ENCODE peak calls at places on chromosomes 11 and 22, in five cellular contexts. T is colonic mucosa, I is heart left ventricle, D is mammary epithelial cell, X is spleen. C is an unnamed sample. For H3K4me1 and H3K9me3, the result is how much of the 10 kb centered on the place peaks cover.

GRCh38 chr11:108199446-108200321 is 22.8 kb downstream of the NPAT start:
- DNase-seq in T (no peak), I (no peak), D (peak), X (no peak), C (peak)

GRCh38 chr11:23406131-23406819 is 546.0 kb upstream of the CCDC179 start:
- DNase-seq in X (peak), I (peak), T (no peak), D (no peak), C (peak)

GRCh38 chr11:99154277-99154676 is 133.5 kb downstream of the CNTN5 start:
- DNase-seq in I (no peak), D (no peak), X (no peak), T (no peak), C (no peak)

GRCh38 chr11:62370743-62371440 is 33.6 kb downstream of the ASRGL1 start:
- DNase-seq in I (peak), X (peak), D (no peak), T (peak), C (peak)

GRCh38 chr11:72361321-72361720 is 73.0 kb downstream of the CLPB start:
- DNase-seq in D (no peak), I (no peak), T (no peak), X (no peak), C (no peak)

GRCh38 chr22:32644252-32645100 is 157.0 kb upstream of the TIMP3 start:
- DNase-seq in X (peak), I (peak), D (peak), T (peak), C (peak)

GRCh38 chr11:7480132-7480531 is 5.2 kb upstream of the OLFML1 start:
- DNase-seq in I (no peak), D (no peak), X (no peak), T (no peak), C (no peak)

GRCh38 chr11:65373839-65374580 is 8.4 kb downstream of the SLC25A45 start:
- DNase-seq in D (peak), X (no peak), I (no peak), T (no peak), C (no peak)

GRCh38 chr11:117827521-117828511 is 3.3 kb upstream of the FXYD2 start:
- DNase-seq in T (peak), X (peak), I (peak), D (no peak), C (no peak)

GRCh38 chr22:23522642-23523251 is 57.3 kb downstream of the IGLL1 start:
- DNase-seq in I (peak), T (no peak), D (no peak), X (peak), C (peak)

GRCh38 chr11:128830836-128831780 is 36.0 kb downstream of the KCNJ1 start:
- DNase-seq in T (peak), I (peak), X (peak), D (peak), C (peak)

GRCh38 chr11:86547727-86548126 is 124.7 kb downstream of the ME3 start:
- DNase-seq in T (no peak), X (no peak), I (no peak), D (no peak), C (no peak)

GRCh38 chr11:83687787-83688186 is 401.6 kb upstream of the CCDC90B start:
- DNase-seq in X (no peak), I (no peak), T (no peak), D (no peak), C (no peak)

GRCh38 chr11:108787105-108787504 is 122.2 kb downstream of the DDX10 start:
- DNase-seq in T (no peak), D (no peak), X (no peak), I (no peak), C (no peak)

GRCh38 chr11:23313001-23313400 is 452.7 kb upstream of the CCDC179 start:
- DNase-seq in D (no peak), T (no peak), X (no peak), I (no peak), C (no peak)

GRCh38 chr11:125778728-125779127 is at the start of gene PATE2:
- DNase-seq in I (no peak), X (no peak), D (no peak), T (no peak), C (no peak)

GRCh38 chr11:102464859-102465500 is 12.4 kb upstream of the TMEM123 start:
- DNase-seq in D (no peak), X (no peak), I (no peak), T (no peak), C (no peak)

GRCh38 chr22:46028069-46028991 is 51.4 kb upstream of the WNT7B start:
- DNase-seq in X (peak), T (no peak), I (no peak), D (no peak), C (peak)

GRCh38 chr11:125110996-125111340 is 458 bp downstream of the TMEM218 start:
- DNase-seq in I (no peak), T (no peak), D (no peak), X (no peak), C (no peak)

GRCh38 chr11:96075532-96075959 is 151.6 kb upstream of the MTMR2 start:
- DNase-seq in X (no peak), D (peak), I (no peak), T (no peak), C (no peak)

GRCh38 chr11:45143494-45143893 is 2.9 kb upstream of the PRDM11 start:
- DNase-seq in D (no peak), I (no peak), T (no peak), X (no peak), C (no peak)

GRCh38 chr22:31857247-31857646 is 87.1 kb upstream of the YWHAH start:
- DNase-seq in T (peak), D (peak), I (no peak), X (no peak), C (no peak)

GRCh38 chr22:23266780-23267179 is 86.5 kb downstream of the BCR start:
- DNase-seq in X (no peak), D (no peak), T (no peak), I (no peak), C (no peak)

GRCh38 chr11:23112987-23113886 is 253.0 kb upstream of the CCDC179 start:
- DNase-seq in I (peak), X (no peak), T (peak), D (peak), C (no peak)

GRCh38 chr11:86736303-86737143 is 63.8 kb upstream of the PRSS23 start:
- DNase-seq in X (no peak), D (no peak), T (no peak), I (no peak), C (no peak)

GRCh38 chr22:49235463-49236300 is 592.0 kb downstream of the BRD1 start:
- DNase-seq in T (peak), X (peak), D (no peak), I (no peak), C (no peak)

GRCh38 chr11:131978351-131978750 is 607.9 kb downstream of the NTM start:
- DNase-seq in T (no peak), D (no peak), I (no peak), X (no peak), C (no peak)

GRCh38 chr11:104380358-104380757 is 216.4 kb upstream of the PDGFD start:
- DNase-seq in D (no peak), I (no peak), X (no peak), T (no peak), C (no peak)

GRCh38 chr11:108368134-108368533 is 99.2 kb downstream of the C11orf65 start:
- DNase-seq in X (no peak), T (no peak), D (peak), I (no peak), C (no peak)

GRCh38 chr11:119518746-119519382 is 95.9 kb upstream of the THY1 start:
- DNase-seq in T (no peak), X (no peak), D (peak), I (peak), C (no peak)

GRCh38 chr11:35183526-35183925 is 44.6 kb downstream of the CD44 start:
- DNase-seq in T (no peak), I (no peak), D (no peak), X (no peak), C (no peak)

GRCh38 chr11:32902089-32902665 is 9.6 kb downstream of the QSER1 start:
- DNase-seq in T (no peak), X (no peak), I (no peak), D (peak), C (peak)

GRCh38 chr11:120912504-120912903 is 111.4 kb upstream of the TBCEL start:
- DNase-seq in I (no peak), D (peak), T (no peak), X (peak), C (no peak)

GRCh38 chr11:32307449-32307848 is 127.9 kb downstream of the WT1 start:
- DNase-seq in X (no peak), T (no peak), I (no peak), D (no peak), C (no peak)

GRCh38 chr11:116925050-116925449 is 87.6 kb upstream of the APOA1 start:
- DNase-seq in I (no peak), D (no peak), X (peak), T (no peak), C (no peak)

GRCh38 chr22:27032121-27032761 is 374.9 kb downstream of the MIAT start:
- DNase-seq in T (no peak), X (no peak), I (no peak), D (no peak), C (no peak)

GRCh38 chr11:113176971-113177370 is 137.4 kb upstream of the TTC12 start:
- DNase-seq in X (no peak), I (no peak), D (peak), T (no peak), C (no peak)

GRCh38 chr11:16782226-16782919 is 43.9 kb downstream of the C11orf58 start:
- DNase-seq in I (no peak), X (peak), T (no peak), D (no peak), C (no peak)

GRCh38 chr11:67301313-67301921 is 1.9 kb upstream of the SSH3 start:
- DNase-seq in I (peak), T (peak), X (peak), D (no peak), C (peak)

GRCh38 chr11:88404363-88404762 is 66.8 kb upstream of the CTSC start:
- DNase-seq in I (no peak), D (peak), T (no peak), X (no peak), C (no peak)

GRCh38 chr11:88402784-88403183 is 65.2 kb upstream of the CTSC start:
- DNase-seq in I (no peak), D (no peak), T (no peak), X (no peak), C (no peak)

GRCh38 chr11:88406871-88407270 is 69.3 kb upstream of the CTSC start:
- DNase-seq in X (no peak), D (no peak), T (no peak), I (no peak), C (no peak)

GRCh38 chr11:88405853-88406252 is 68.3 kb upstream of the CTSC start:
- DNase-seq in T (no peak), I (no peak), X (no peak), D (peak), C (no peak)

GRCh38 chr11:88404932-88405710 is 67.6 kb upstream of the CTSC start:
- DNase-seq in D (peak), X (no peak), I (no peak), T (no peak), C (no peak)
- H3K4me1 ChIP-seq in D (under half), X (under half), I (under half), T (under half), C (under half)

DNA sequence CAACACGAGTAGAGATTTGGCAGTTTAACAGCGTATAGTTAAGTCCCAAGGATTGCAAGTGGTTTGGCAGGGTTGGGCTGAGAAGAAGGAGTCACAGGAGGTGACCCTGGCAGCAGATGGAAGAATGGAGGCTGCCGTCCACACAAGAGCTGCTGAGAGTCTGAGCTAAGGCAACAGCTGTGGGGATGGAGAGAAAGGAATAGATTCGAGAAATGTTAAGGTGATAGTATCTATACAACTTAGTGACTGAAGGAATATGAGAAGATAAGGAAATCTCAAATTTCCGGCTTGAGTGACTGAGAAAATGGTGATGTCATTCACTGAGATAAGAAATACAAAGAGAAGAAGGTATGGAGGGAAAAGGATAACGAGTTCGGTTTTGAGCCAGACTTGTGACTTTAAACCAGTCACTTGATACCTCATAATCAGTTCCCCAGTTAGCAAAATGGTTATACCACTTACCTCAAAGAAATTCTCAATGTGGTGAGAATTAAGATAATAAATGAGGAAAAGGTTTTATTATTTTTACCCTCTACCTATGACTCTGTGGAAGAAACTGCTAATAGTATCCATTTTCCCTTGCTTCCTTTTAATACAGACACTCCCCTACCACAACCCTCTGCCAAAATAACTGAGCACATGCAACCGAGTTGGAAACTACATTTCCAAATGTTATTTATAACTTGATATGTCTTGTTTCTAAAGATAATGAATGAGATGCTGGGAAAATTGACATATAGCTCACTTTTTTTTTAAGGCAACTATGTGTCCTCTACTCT is 30.7 kb downstream of the FAM168A start:
- DNase-seq in T (no peak), D (no peak), I (no peak), X (no peak), C (no peak)
- H3K9me3 ChIP-seq in T (under half), D (under half), I (under half), X (under half), C (under half)

GRCh38 chr11:48101958-48102357 is 114.7 kb upstream of the OR4B1 start:
- DNase-seq in T (peak), D (no peak), X (no peak), I (no peak), C (no peak)

GRCh38 chr11:48106166-48106565 is 110.4 kb upstream of the OR4B1 start:
- DNase-seq in X (no peak), T (no peak), D (no peak), I (no peak), C (no peak)

GRCh38 chr11:48104562-48104924 is 112.1 kb upstream of the OR4B1 start:
- DNase-seq in T (no peak), I (no peak), D (no peak), X (no peak), C (no peak)

GRCh38 chr11:48105096-48105990 is 111.3 kb upstream of the OR4B1 start:
- DNase-seq in D (no peak), I (no peak), T (no peak), X (no peak), C (no peak)

DNA sequence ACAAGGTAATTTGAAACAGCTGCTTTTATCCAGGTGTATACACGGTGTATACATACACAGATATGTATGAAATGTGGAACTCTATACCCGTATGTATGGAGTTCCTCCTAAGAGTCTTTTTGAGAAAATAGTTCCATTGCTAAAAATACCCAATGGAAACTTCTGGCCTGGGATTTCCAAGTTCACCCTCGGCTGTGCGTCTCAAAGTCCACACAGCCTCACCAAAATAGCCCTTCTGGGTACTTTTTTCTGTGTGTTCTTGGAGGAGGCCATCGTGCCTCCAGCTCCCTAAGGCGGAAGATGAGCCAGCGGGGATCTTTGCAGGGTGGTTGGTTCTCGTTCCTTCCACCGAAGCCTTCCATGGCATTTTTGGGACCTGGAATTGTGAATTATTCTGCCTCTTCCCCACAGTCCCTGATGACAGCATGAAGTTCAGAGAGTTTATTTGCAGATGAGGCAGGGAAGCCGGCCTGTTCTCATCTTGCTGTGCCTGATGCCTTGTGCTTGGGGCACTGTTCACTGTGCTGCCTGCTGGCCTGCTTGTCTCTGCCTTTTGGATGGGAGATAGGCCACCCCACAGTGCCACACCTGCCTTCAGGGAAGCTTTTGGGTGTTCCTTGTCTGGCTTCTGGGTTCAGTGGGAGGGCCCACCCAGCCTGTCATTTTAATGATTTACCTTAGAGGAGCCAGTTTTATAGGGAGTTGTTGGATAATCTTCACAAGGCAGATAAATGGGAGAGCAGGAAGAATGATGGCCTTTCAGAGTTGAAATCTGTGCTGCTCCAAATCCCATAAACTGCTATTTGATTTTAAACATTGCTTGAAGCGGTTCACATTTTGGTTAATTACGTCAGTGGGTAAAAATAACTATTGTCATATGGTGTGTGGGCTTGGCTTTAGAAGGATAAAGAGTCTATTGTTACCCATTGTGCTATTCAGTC is 112.7 kb upstream of the OR4B1 start:
- DNase-seq in I (no peak), T (peak), D (peak), X (no peak), C (no peak)
- H3K4me1 ChIP-seq in I (half or more), T (under half), D (under half), X (under half), C (under half)

DNA sequence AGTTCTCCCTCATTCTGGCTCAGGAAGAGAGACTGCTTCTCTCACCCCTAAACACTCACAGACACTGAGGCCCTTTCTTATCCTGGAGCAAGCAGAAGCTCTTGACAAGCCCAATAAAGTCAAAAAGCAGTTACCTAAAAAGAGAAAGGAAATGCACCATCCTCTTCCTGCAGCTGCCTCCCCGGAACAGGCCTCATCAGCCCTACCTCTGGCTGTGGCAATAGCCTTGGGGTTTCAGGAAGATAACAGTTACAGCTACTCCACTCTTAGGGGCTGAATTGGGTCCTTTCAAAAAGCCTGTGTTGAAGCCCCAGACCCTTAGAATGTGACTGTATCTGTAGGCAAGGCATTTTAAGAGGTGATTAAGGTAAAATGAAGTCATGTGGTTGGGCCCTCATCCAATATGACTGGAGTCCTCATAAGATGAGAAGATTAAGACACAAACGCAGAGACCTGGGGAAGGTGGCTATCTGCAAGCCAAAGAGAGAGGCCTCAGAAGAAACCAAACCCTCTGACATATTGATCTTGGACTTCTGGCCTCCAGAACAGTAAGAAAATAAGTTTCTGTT is 3.5 kb upstream of the LGALS12 start:
- DNase-seq in I (no peak), T (no peak), D (no peak), X (no peak), C (no peak)
- H3K9me3 ChIP-seq in I (under half), T (under half), D (under half), X (under half), C (under half)

DNA sequence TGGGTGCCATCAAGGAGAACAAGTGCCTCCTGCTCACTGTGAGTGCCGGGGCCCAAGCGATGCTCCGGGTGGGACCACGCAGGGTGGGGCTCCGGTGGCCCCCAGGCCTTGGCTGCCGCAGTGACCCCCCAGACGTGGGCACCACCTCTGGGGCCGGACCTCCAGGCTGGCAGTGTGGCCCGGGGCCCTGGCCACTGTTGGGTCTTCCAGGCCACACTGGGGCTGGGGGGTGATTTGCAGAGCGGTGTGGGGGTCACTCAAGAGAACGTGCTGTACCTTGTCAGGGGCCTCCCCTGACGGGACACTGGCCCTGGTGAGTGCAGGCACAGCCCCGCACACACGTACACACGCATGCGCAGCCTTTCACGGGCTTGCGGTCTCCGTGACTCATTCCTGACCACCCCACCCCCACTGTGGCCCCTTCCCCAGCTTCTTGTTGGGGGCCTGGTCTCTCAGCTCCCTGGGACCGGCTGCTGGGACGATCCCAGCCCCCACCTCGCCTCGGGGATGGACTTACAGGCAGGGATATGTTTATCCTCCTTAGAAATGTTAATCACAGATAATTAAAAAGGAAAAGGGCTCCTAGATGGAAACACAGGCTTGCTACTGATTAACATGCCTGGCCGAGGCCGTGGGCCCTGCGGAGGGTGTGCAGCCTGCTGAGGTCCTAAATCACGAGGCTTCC is 20.2 kb downstream of the TSPAN4 start:
- DNase-seq in D (no peak), I (no peak), T (no peak), X (no peak), C (no peak)
- H3K4me1 ChIP-seq in D (under half), I (under half), T (under half), X (under half), C (under half)

GRCh38 chr11:2662430-2663299 is 37.1 kb downstream of the KCNQ1OT1 start:
- DNase-seq in X (peak), I (no peak), T (no peak), D (no peak), C (no peak)
- H3K9me3 ChIP-seq in X (under half), I (under half), T (under half), D (under half), C (under half)

C was measured in lower lobe of right lung.